ENCODE peak calls at places on chromosomes 1 and 21, in six cellular contexts. S, D, E, Q, A and C are unnamed samples.

GRCh38 chr21:45366931-45367401 is 38.0 kb upstream of the COL18A1 start:
- DNase-seq in S (peak), D (no peak), E (no peak), Q (peak), A (peak), C (no peak)

GRCh38 chr1:1063945-1064831 is 9.9 kb downstream of the RNF223 start:
- DNase-seq in S (peak), D (no peak), E (peak), Q (peak), A (peak), C (peak)

GRCh38 chr21:16002872-16003466 is 273.2 kb downstream of the USP25 start:
- DNase-seq in S (no peak), D (no peak), E (no peak), Q (no peak), A (no peak), C (no peak)

GRCh38 chr1:206770531-206771352 is at the start of gene IL19:
- DNase-seq in S (peak), D (no peak), E (no peak), Q (no peak), A (no peak), C (no peak)

GRCh38 chr1:21639594-21640041 is 29.5 kb downstream of the RAP1GAP start:
- DNase-seq in S (peak), D (no peak), E (no peak), Q (no peak), A (no peak), C (no peak)

GRCh38 chr1:206566976-206567375 is 45.3 kb downstream of the EIF2D start:
- DNase-seq in S (no peak), D (no peak), E (no peak), Q (no peak), A (no peak), C (no peak)

GRCh38 chr1:148353461-148354283 is 129.4 kb downstream of the PPIAL4G start:
- DNase-seq in S (peak), D (no peak), E (no peak), Q (peak), A (no peak), C (no peak)

GRCh38 chr1:218330043-218330623 is 15.0 kb upstream of the TGFB2 start:
- DNase-seq in S (peak), D (no peak), E (no peak), Q (peak), A (no peak), C (no peak)

GRCh38 chr1:189605236-189605635 is 872.4 kb downstream of the BRINP3 start:
- DNase-seq in S (no peak), D (no peak), E (no peak), Q (no peak), A (no peak), C (no peak)

GRCh38 chr1:204530932-204531331 is 14.7 kb downstream of the MDM4 start:
- DNase-seq in S (no peak), D (no peak), E (no peak), Q (no peak), A (no peak), C (no peak)

GRCh38 chr1:238558156-238558555 is 667.4 kb upstream of the ZP4 start:
- DNase-seq in S (no peak), D (no peak), E (no peak), Q (no peak), A (no peak), C (no peak)

GRCh38 chr1:234125283-234125682 is 220.8 kb downstream of the SLC35F3 start:
- DNase-seq in S (peak), D (no peak), E (no peak), Q (no peak), A (no peak), C (no peak)

GRCh38 chr1:233097546-233098254 is 147.3 kb downstream of the NTPCR start:
- DNase-seq in S (no peak), D (no peak), E (no peak), Q (no peak), A (no peak), C (no peak)

GRCh38 chr1:111399792-111400610 is 27.5 kb downstream of the OVGP1 start:
- DNase-seq in S (peak), D (peak), E (peak), Q (peak), A (no peak), C (peak)

GRCh38 chr1:7536891-7537591 is 234.1 kb upstream of the VAMP3 start:
- DNase-seq in S (peak), D (no peak), E (no peak), Q (no peak), A (no peak), C (no peak)

GRCh38 chr1:66981679-66982078 is 56.9 kb downstream of the MIER1 start:
- DNase-seq in S (no peak), D (no peak), E (no peak), Q (no peak), A (no peak), C (peak)

GRCh38 chr1:223665592-223666312 is at the start of gene CAPN8:
- DNase-seq in S (no peak), D (no peak), E (peak), Q (no peak), A (no peak), C (no peak)

GRCh38 chr1:234295626-234296025 is 77.6 kb upstream of the COA6 start:
- DNase-seq in S (no peak), D (no peak), E (no peak), Q (no peak), A (no peak), C (no peak)

GRCh38 chr1:53367503-53368313 is 39.8 kb upstream of the LRP8 start:
- DNase-seq in S (no peak), D (no peak), E (no peak), Q (no peak), A (peak), C (peak)

GRCh38 chr1:5503556-5504363 is 488.5 kb downstream of the NPHP4 start:
- DNase-seq in S (no peak), D (no peak), E (no peak), Q (no peak), A (no peak), C (no peak)

GRCh38 chr1:210377934-210378333 is 49.2 kb downstream of the HHAT start:
- DNase-seq in S (no peak), D (no peak), E (no peak), Q (no peak), A (no peak), C (no peak)

GRCh38 chr1:96076589-96076988 is 645.0 kb upstream of the PTBP2 start:
- DNase-seq in S (no peak), D (no peak), E (no peak), Q (no peak), A (no peak), C (no peak)

GRCh38 chr21:23949493-23949892 is 1657.8 kb downstream of the MRPL39 start:
- DNase-seq in S (no peak), D (no peak), E (no peak), Q (no peak), A (no peak), C (no peak)

GRCh38 chr21:41767606-41768370 is 936 bp upstream of the RIPK4 start:
- DNase-seq in S (no peak), D (no peak), E (no peak), Q (no peak), A (no peak), C (no peak)

GRCh38 chr21:41769106-41769505 is 2.3 kb upstream of the RIPK4 start:
- DNase-seq in S (no peak), D (no peak), E (no peak), Q (no peak), A (no peak), C (no peak)

GRCh38 chr21:41769521-41769920 is 2.7 kb upstream of the RIPK4 start:
- DNase-seq in S (no peak), D (no peak), E (no peak), Q (no peak), A (no peak), C (no peak)

GRCh38 chr21:41769933-41770332 is 3.1 kb upstream of the RIPK4 start:
- DNase-seq in S (no peak), D (no peak), E (no peak), Q (no peak), A (no peak), C (no peak)

DNA sequence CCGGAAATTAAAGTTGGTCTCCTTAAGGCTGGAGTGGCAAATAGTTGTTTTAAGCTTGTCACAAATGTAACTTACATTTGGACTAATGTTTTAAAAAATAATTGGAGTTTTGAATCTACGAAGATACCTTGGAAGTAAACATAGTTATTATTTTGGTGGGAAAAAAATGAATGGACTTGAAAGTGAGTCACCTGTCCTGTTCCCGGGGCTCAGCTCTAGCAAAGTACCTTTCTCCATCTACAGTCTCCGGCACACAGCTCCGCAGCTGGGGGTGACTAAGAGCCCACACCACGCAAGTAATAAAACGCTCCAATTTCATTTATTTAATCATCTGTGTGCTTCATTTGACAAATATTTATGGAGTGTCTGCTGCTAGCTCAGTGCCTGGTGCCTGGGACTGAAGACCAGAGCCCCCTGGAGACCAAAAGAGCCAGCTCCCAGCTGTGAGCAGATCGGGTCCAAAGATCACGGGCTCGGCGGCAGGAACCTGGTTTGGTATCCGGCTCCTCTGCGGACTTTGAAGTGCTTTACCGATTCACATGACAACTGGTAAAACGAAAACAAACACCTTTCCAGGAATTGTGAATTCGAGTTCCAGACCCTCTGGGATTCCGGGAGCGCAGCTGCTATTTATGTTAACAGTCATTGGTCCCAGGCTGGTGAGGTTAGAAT is 1.7 kb upstream of the RIPK4 start:
- DNase-seq in S (peak), D (no peak), E (no peak), Q (no peak), A (no peak), C (peak)
- H3K4me3 ChIP-seq in S (no peak), D (peak), E (no peak), Q (peak), A (peak), C (peak)

GRCh38 chr1:228500901-228501871 is 14.0 kb downstream of the RNF187 start:
- DNase-seq in S (peak), D (peak), E (peak), Q (peak), A (peak), C (peak)

GRCh38 chr1:228497206-228497605 is 10.0 kb downstream of the RNF187 start:
- DNase-seq in S (no peak), D (no peak), E (no peak), Q (no peak), A (no peak), C (no peak)

GRCh38 chr1:228500143-228500736 is 13.1 kb downstream of the RNF187 start:
- DNase-seq in S (no peak), D (no peak), E (no peak), Q (no peak), A (no peak), C (no peak)

GRCh38 chr1:228497817-228498216 is 10.6 kb downstream of the RNF187 start:
- DNase-seq in S (no peak), D (no peak), E (no peak), Q (no peak), A (no peak), C (no peak)

DNA sequence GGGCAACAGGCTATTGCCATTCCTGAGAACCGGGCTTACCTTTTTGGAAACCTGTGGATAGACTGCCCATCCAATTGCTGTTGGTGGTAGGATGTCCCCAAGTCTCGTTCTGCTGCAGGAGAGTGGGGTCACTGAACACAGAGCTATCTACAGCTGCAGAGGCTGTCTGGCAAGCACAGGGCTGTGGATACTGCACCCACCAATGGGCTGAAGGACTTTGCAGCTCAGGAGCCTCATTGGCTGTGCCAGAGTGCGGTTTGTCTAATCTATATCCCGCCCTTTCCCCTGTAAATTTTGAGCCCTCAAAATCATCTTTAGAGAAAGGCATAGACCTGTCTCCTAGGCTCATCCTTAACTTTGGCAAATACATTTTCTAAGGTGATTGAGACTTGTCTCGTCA is 15.3 kb downstream of the RNF187 start:
- DNase-seq in S (no peak), D (no peak), E (no peak), Q (no peak), A (no peak), C (no peak)
- H3K4me3 ChIP-seq in S (no peak), D (no peak), E (no peak), Q (no peak), A (no peak), C (no peak)

GRCh38 chr1:214438059-214438458 is 113.3 kb downstream of the PTPN14 start:
- DNase-seq in S (peak), D (no peak), E (no peak), Q (no peak), A (no peak), C (no peak)
- H3K4me3 ChIP-seq in S (no peak), D (no peak), E (no peak), Q (no peak), A (no peak), C (no peak)

GRCh38 chr1:146032613-146033219 is 11.2 kb upstream of the HJV start:
- DNase-seq in S (peak), D (no peak), E (no peak), Q (no peak), A (no peak), C (no peak)

GRCh38 chr1:146036241-146036989 is 14.9 kb upstream of the HJV start:
- DNase-seq in S (no peak), D (no peak), E (no peak), Q (no peak), A (no peak), C (no peak)

GRCh38 chr1:146031476-146031875 is 9.9 kb upstream of the HJV start:
- DNase-seq in S (no peak), D (no peak), E (no peak), Q (no peak), A (no peak), C (no peak)

GRCh38 chr1:146036990-146037646 is 15.6 kb upstream of the HJV start:
- DNase-seq in S (peak), D (peak), E (peak), Q (peak), A (peak), C (peak)

DNA sequence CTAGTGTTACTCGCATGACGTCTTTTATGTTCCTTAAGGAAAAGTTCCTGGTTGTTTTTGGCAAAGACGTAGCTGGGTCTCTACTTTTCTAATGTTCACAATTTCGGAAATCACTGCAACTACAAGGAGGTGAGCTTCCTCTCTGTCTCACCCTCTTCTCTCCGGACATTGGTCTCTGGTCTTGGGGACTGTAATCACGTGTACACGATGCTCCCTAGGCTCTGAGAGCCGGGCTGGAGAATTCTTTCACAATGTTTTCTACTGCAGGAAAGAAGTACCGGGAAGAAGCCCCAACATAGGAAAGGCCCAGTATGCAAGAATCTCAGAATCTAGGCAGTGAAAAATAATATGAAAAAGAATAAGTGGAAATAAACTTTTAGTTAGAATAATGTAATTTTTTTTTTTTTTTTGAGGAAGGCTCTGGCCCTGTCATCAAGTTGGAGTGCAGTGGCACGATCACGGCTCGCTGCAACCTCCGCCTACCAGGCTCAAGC is 13.5 kb upstream of the HJV start:
- DNase-seq in S (peak), D (no peak), E (no peak), Q (peak), A (no peak), C (no peak)
- H3K4me3 ChIP-seq in S (no peak), D (peak), E (no peak), Q (peak), A (peak), C (peak)

GRCh38 chr1:42963378-42964005 is 4.8 kb upstream of the SLC2A1 start:
- DNase-seq in S (no peak), D (no peak), E (no peak), Q (peak), A (no peak), C (no peak)
- H3K4me3 ChIP-seq in S (no peak), D (no peak), E (no peak), Q (peak), A (no peak), C (no peak)

GRCh38 chr1:156496211-156496761 is 4.3 kb downstream of the MEF2D start:
- DNase-seq in S (no peak), D (no peak), E (no peak), Q (no peak), A (no peak), C (no peak)

GRCh38 chr1:156493749-156494148 is 6.8 kb downstream of the MEF2D start:
- DNase-seq in S (no peak), D (no peak), E (no peak), Q (no peak), A (no peak), C (no peak)

GRCh38 chr1:156494309-156494895 is 6.2 kb downstream of the MEF2D start:
- DNase-seq in S (no peak), D (no peak), E (no peak), Q (no peak), A (peak), C (no peak)

GRCh38 chr1:156497078-156497742 is 3.4 kb downstream of the MEF2D start:
- DNase-seq in S (no peak), D (no peak), E (no peak), Q (no peak), A (no peak), C (no peak)

GRCh38 chr1:156495401-156496140 is 5.0 kb downstream of the MEF2D start:
- DNase-seq in S (no peak), D (peak), E (no peak), Q (no peak), A (peak), C (no peak)
- H3K4me3 ChIP-seq in S (no peak), D (no peak), E (no peak), Q (no peak), A (peak), C (no peak)

GRCh38 chr1:170891872-170892271 is 43.5 kb upstream of the MROH9 start:
- DNase-seq in S (no peak), D (no peak), E (no peak), Q (no peak), A (no peak), C (no peak)
- H3K4me3 ChIP-seq in S (no peak), D (no peak), E (no peak), Q (no peak), A (no peak), C (no peak)